ENCODE peak calls at places on chromosomes 6 and 20, in eight cellular contexts. J is heart left ventricle, W is fibroblast of lung, P is right atrium auricular region, F is HCT116, U is transverse colon, C is breast epithelium, X is IMR-90. K is an unnamed sample.

GRCh38 chr6:1049900-1050299 is 262.0 kb upstream of the FOXQ1 start:
- DNase-seq in J (no peak), W (no peak), P (no peak), F (no peak), U (no peak), C (no peak), X (no peak), K (peak; percentile 75)

GRCh38 chr6:73144516-73144915 is 80.8 kb downstream of the KHDC1L start:
- DNase-seq in J (no peak), W (peak; percentile 3), P (no peak), F (no peak), U (no peak), C (no peak), X (peak; percentile 13), K (no peak)

GRCh38 chr20:23654005-23654404 is 16.2 kb upstream of the CST3 start:
- DNase-seq in J (no peak), W (no peak), P (no peak), F (no peak), U (no peak), C (no peak), X (no peak), K (no peak)

GRCh38 chr6:110799655-110800054 is 15.6 kb downstream of the CDK19 start:
- DNase-seq in J (no peak), W (no peak), P (no peak), F (no peak), U (no peak), C (no peak), X (no peak), K (no peak)

GRCh38 chr6:8383584-8383983 is 51.8 kb downstream of the SLC35B3 start:
- DNase-seq in J (no peak), W (no peak), P (no peak), F (no peak), U (no peak), C (no peak), X (no peak), K (no peak)

GRCh38 chr6:137879885-137880430 is 12.9 kb downstream of the TNFAIP3 start:
- DNase-seq in J (no peak), W (no peak), P (no peak), F (no peak), U (no peak), C (no peak), X (no peak), K (no peak)

GRCh38 chr6:40796280-40797223 is 209.4 kb upstream of the LRFN2 start:
- DNase-seq in J (peak; percentile 60), W (no peak), P (no peak), F (no peak), U (no peak), C (no peak), X (no peak), K (no peak)

GRCh38 chr20:50526403-50526989 is 16.3 kb downstream of the PTPN1 start:
- DNase-seq in J (no peak), W (no peak), P (no peak), F (no peak), U (no peak), C (no peak), X (peak; percentile 33), K (no peak)

GRCh38 chr20:34420146-34420545 is 57.1 kb downstream of the ITCH start:
- DNase-seq in J (no peak), W (no peak), P (no peak), F (no peak), U (no peak), C (no peak), X (peak; percentile 21), K (no peak)

GRCh38 chr6:32081676-32082075 is 27.5 kb downstream of the TNXB start:
- DNase-seq in J (peak; percentile 68), W (no peak), P (no peak), F (no peak), U (no peak), C (no peak), X (no peak), K (no peak)
- H3K4me1 ChIP-seq in J (peaks cover 29% of the 10 kb centered on the region), W (peaks cover 35% of the 10 kb centered on the region), P (peaks cover 37% of the 10 kb centered on the region), F (peaks cover 34% of the 10 kb centered on the region), U (no peaks in the 10 kb centered on the region), C (no peaks in the 10 kb centered on the region), X (peaks cover 29% of the 10 kb centered on the region), K (no peaks in the 10 kb centered on the region)

DNA sequence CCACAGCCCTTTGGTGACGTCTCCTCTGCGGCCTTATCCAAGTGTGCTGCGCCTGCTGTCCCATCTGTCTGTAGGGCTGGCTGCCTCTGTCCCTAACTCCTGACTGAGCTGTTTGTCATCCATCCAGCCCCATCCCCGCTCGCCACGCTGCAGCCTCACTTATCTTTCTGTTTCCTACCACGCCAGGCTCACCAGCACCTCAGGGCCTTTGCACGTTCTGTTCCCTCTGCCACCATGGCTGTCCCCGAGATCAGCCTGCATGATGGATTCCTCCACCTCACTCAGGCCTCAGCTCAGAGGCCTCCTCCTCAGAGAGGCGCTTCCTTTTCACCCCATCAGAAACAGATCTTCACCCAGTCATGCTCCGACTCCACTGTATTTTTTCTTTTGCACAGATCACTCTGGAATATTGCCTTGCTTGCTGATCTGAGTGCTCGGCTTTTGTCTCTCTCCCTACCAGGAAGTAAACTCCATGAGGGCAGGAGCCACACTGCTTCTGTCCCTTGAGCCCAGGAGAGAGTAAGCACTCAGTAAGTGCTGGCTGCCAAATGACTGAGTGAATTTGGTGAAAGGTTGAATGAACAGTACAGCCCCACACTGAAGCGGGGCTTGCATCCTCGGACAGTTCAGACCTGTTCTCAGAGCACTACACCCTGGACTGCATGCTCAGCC is 34.5 kb downstream of the BPIFB1 start:
- DNase-seq in J (no peak), W (no peak), P (no peak), F (no peak), U (no peak), C (no peak), X (no peak), K (no peak)
- H3K27me3 ChIP-seq in J (peaks cover 10% of the 10 kb centered on the region), W (peaks cover 7% of the 10 kb centered on the region), P (no peaks in the 10 kb centered on the region), F (no peaks in the 10 kb centered on the region), U (peaks cover 22% of the 10 kb centered on the region), C (no peaks in the 10 kb centered on the region), X (peaks cover 41% of the 10 kb centered on the region), K (no peaks in the 10 kb centered on the region)

GRCh38 chr6:87881342-87881895 is 166.2 kb upstream of the SPACA1 start:
- DNase-seq in J (no peak), W (no peak), P (no peak), F (no peak), U (no peak), C (no peak), X (no peak), K (no peak)

GRCh38 chr6:87884203-87884602 is 163.4 kb upstream of the SPACA1 start:
- DNase-seq in J (no peak), W (no peak), P (no peak), F (no peak), U (no peak), C (no peak), X (no peak), K (no peak)

GRCh38 chr6:87873556-87873955 is 171.5 kb upstream of the AKIRIN2 start:
- DNase-seq in J (no peak), W (no peak), P (no peak), F (no peak), U (no peak), C (no peak), X (no peak), K (no peak)

GRCh38 chr6:87875781-87876180 is 171.9 kb upstream of the SPACA1 start:
- DNase-seq in J (no peak), W (no peak), P (no peak), F (no peak), U (no peak), C (no peak), X (no peak), K (no peak)

DNA sequence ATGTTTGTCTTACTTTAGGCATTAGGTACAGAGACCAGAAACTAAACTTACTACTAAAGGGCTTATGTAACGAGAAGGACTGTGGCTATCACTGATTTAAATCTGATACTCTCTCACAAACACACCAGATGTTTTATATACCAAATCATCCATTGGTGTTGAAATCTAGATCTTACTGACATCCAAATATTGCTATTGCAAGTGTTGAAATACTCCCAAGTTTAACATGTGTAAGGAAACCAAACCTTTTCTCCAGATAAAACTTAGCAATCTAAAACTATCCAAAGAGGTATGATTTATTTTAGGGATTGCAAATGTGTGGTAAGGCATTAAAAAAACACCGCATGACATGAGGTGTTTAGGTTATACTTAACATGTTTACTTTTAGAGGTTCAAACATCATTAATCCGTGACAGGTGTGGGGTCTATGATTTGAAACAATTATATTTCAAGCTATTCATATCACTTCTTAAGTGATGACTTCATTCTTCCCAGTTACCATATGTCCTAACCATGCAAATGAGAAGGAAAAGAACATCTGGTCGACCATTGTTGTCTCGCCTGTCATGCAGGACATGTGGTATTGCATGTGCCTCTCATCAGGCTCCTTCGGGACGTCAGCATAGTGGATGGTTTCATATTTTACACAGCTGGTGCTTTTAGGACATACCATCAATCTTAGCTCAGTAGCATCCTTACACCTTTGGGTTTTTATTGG is 168.3 kb upstream of the SPACA1 start:
- DNase-seq in J (no peak), W (no peak), P (no peak), F (no peak), U (peak; percentile 19), C (no peak), X (no peak), K (no peak)
- TF ChIP-seq CTCF in J (no peak), W (no peak), P (no peak), F (no peak), U (no peak), C (no peak), X (no peak), K (no peak)

GRCh38 chr20:36847710-36848040 is 28.3 kb upstream of the TLDC2 start:
- DNase-seq in J (no peak), W (no peak), P (no peak), F (no peak), U (no peak), C (no peak), X (peak; percentile 41), K (no peak)

GRCh38 chr20:36848677-36849076 is 27.3 kb upstream of the TLDC2 start:
- DNase-seq in J (no peak), W (no peak), P (no peak), F (no peak), U (no peak), C (no peak), X (no peak), K (no peak)

GRCh38 chr20:36848078-36848660 is 27.8 kb upstream of the TLDC2 start:
- DNase-seq in J (peak; percentile 82), W (peak; percentile 96), P (peak; percentile 81), F (no peak), U (no peak), C (no peak), X (peak; percentile 97), K (no peak)

GRCh38 chr20:36850759-36851158 is 25.2 kb upstream of the TLDC2 start:
- DNase-seq in J (no peak), W (no peak), P (no peak), F (no peak), U (no peak), C (no peak), X (no peak), K (no peak)

DNA sequence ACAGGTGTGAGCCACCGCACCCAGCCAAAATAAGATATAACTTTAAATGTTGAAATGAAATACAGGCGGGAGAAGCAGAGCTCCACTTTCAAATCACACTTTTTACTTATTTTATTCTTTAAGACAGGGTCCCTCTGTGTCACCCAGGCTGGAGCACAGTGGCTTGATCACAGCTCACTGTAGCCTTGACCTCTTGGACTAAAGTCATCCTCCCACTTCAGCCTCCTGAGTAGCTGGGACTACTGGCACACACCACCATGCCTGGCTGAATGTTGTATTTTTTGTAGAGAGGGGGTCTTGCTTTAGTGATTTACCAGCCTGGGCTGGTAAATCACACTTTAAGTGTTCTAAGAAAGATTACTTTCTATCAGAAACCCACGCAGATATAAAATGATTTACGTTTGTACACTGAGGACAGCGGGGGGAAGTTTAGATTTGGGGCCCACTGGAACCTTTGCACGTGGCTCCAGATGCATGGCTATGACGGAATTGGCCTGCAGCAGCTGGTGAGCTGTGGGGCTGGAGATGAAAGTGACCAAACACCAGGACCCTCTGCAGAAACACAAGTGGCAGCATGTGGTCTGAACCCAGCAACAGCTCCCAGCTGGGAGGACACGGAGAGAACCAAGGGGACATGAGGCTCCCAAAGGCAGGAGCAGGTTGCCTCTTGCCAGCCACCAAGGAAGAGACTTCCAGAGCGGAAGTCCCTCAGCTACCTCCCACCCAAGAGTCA is 26.4 kb upstream of the TLDC2 start:
- DNase-seq in J (no peak), W (no peak), P (no peak), F (no peak), U (no peak), C (no peak), X (no peak), K (no peak)
- H3K4me1 ChIP-seq in J (peaks cover 90% of the 10 kb centered on the region), W (peaks cover 58% of the 10 kb centered on the region), P (peaks cover 81% of the 10 kb centered on the region), F (peaks cover 23% of the 10 kb centered on the region), U (peaks cover 22% of the 10 kb centered on the region), C (peaks cover 4% of the 10 kb centered on the region), X (peaks cover 26% of the 10 kb centered on the region), K (no peaks in the 10 kb centered on the region)

K was measured in pancreas.